ENCODE peak calls at places on chromosomes 13 and 19, in ten cellular contexts. W, Q, G, Y, I, X, R, H, F and B are unnamed samples.

GRCh38 chr13:102948006-102948405 is 102.2 kb downstream of the ERCC5 start:
- DNase-seq in W (no peak), Q (no peak), G (no peak), Y (no peak), I (no peak), X (no peak), R (no peak), H (no peak), F (no peak), B (no peak)

GRCh38 chr13:58792854-58793253 is 1161.3 kb downstream of the PCDH17 start:
- DNase-seq in W (no peak), Q (no peak), G (no peak), Y (no peak), I (no peak), X (no peak), R (no peak), H (no peak), F (no peak), B (no peak)

GRCh38 chr13:46124967-46125933 is 20.4 kb upstream of the CPB2 start:
- DNase-seq in W (no peak), Q (no peak), G (no peak), Y (no peak), I (no peak), X (peak), R (no peak), H (no peak), F (no peak), B (no peak)

GRCh38 chr13:50589651-50590054 is 253.8 kb downstream of the DLEU7 start:
- DNase-seq in W (no peak), Q (no peak), G (no peak), Y (no peak), I (no peak), X (no peak), R (no peak), H (no peak), F (no peak), B (no peak)

GRCh38 chr19:10289167-10289835 is 451 bp upstream of the ICAM5 start:
- DNase-seq in W (no peak), Q (peak), G (peak), Y (peak), I (no peak), X (peak), R (peak), H (peak), F (peak), B (peak)

GRCh38 chr19:7701654-7702457 is at the start of gene FCER2:
- DNase-seq in W (no peak), Q (no peak), G (no peak), Y (no peak), I (no peak), X (no peak), R (no peak), H (no peak), F (no peak), B (peak)

GRCh38 chr19:46201413-46202310 is 27.9 kb upstream of the IGFL1 start:
- DNase-seq in W (no peak), Q (no peak), G (no peak), Y (no peak), I (no peak), X (no peak), R (no peak), H (no peak), F (no peak), B (no peak)

GRCh38 chr13:33111414-33112110 is 95.3 kb downstream of the KL start:
- DNase-seq in W (no peak), Q (no peak), G (no peak), Y (no peak), I (peak), X (no peak), R (no peak), H (no peak), F (no peak), B (no peak)

GRCh38 chr13:33217256-33217655 is 68.3 kb downstream of the STARD13 start:
- DNase-seq in W (no peak), Q (no peak), G (no peak), Y (no peak), I (no peak), X (no peak), R (no peak), H (no peak), F (no peak), B (no peak)

GRCh38 chr13:91133941-91134772 is 213.3 kb upstream of the MIR17HG start:
- DNase-seq in W (no peak), Q (peak), G (no peak), Y (peak), I (no peak), X (peak), R (peak), H (no peak), F (peak), B (peak)